ENCODE peak calls at places on chromosome 16, in seven cellular contexts. X is cerebellar cortex; A is left ventricle myocardium inferior; Z is GM19239; E is fibroblast of lung; I is endothelial cell of umbilical vein; G is CD8-positive, alpha-beta T cell. D is an unnamed sample.

GRCh38 chr16:9976641-9977040 is 205.6 kb downstream of the GRIN2A start:
- DNase-seq in E (no peak), I (no peak), X (no peak), Z (no peak), G (no peak), A (no peak), D (no peak)

GRCh38 chr16:71711789-71712188 is 12.7 kb downstream of the PHLPP2 start:
- DNase-seq in I (no peak), E (no peak), X (no peak), A (no peak), Z (no peak), G (no peak), D (no peak)

GRCh38 chr16:20901441-20902112 is 1.0 kb downstream of the LYRM1 start:
- DNase-seq in G (peak; percentile 13), X (peak; percentile 75), E (peak; percentile 60), I (peak; percentile 72), A (peak; percentile 44), Z (peak; percentile 24), D (no peak)

GRCh38 chr16:58506241-58507194 is 6.6 kb downstream of the NDRG4 start:
- DNase-seq in X (no peak), Z (no peak), G (no peak), I (no peak), E (no peak), A (no peak), D (no peak)

GRCh38 chr16:31269541-31269940 is 9.8 kb downstream of the ITGAM start:
- DNase-seq in E (no peak), A (no peak), G (no peak), X (no peak), I (no peak), Z (no peak), D (no peak)

GRCh38 chr16:85969159-85969558 is 70.2 kb downstream of the IRF8 start:
- DNase-seq in I (no peak), A (no peak), G (no peak), X (no peak), Z (no peak), E (peak; percentile 80), D (no peak)

GRCh38 chr16:10738231-10739077 is 5.2 kb upstream of the NUBP1 start:
- DNase-seq in G (no peak), E (peak; percentile 73), X (peak; percentile 83), I (peak; percentile 24), A (peak; percentile 87), Z (peak; percentile 44), D (no peak)

GRCh38 chr16:19419691-19420060 is 2.0 kb downstream of the TMC5 start:
- DNase-seq in Z (no peak), A (no peak), E (peak; percentile 27), I (no peak), G (no peak), X (no peak), D (no peak)

GRCh38 chr16:28882476-28883180 is 4.3 kb downstream of the ATP2A1 start:
- DNase-seq in A (no peak), Z (no peak), I (no peak), X (no peak), E (no peak), G (no peak), D (no peak)

GRCh38 chr16:27639588-27640276 is 89.8 kb downstream of the KATNIP start:
- DNase-seq in Z (peak; percentile 50), G (no peak), I (peak; percentile 64), A (no peak), E (peak; percentile 48), X (peak; percentile 67), D (peak; percentile 44)

GRCh38 chr16:16797239-16797638 is 418.3 kb downstream of the NPIPA7 start:
- DNase-seq in X (no peak), G (no peak), I (no peak), E (no peak), Z (no peak), A (no peak), D (no peak)

GRCh38 chr16:50372611-50373344 is 4.0 kb upstream of the BRD7 start:
- DNase-seq in G (no peak), Z (no peak), I (no peak), E (no peak), A (peak; percentile 53), X (no peak), D (no peak)

GRCh38 chr16:983044-984030 is 1.8 kb downstream of the SOX8 start:
- DNase-seq in Z (no peak), I (no peak), A (no peak), G (no peak), X (no peak), E (no peak), D (no peak)

GRCh38 chr16:54591816-54592246 is 305.2 kb upstream of the IRX3 start:
- DNase-seq in G (no peak), X (no peak), A (no peak), Z (no peak), E (no peak), I (no peak), D (no peak)

GRCh38 chr16:29806641-29807425 is 504 bp downstream of the MAZ start:
- DNase-seq in I (peak; percentile 23), Z (no peak), E (peak; percentile 48), G (peak; percentile 49), A (peak; percentile 63), X (peak; percentile 70), D (no peak)

GRCh38 chr16:56357291-56357764 is 68.0 kb downstream of the AMFR start:
- DNase-seq in A (peak; percentile 7), I (peak; percentile 64), G (no peak), Z (no peak), E (peak; percentile 81), X (no peak), D (no peak)

D was measured in HFF-Myc.